ENCODE peak calls at places on chromosomes 13 and 19, in ten cellular contexts. One of them, this sample, is unnamed.

GRCh38 chr19:41452584-41453275 is 9.8 kb downstream of the ERICH4 start:
- DNase-seq in substantia nigra: no peak
- DNase-seq in stimulated activated CD8-positive, alpha-beta memory T cell treated with anti-CD3 and anti-CD28 coated beads, Interleukin-15, amount 100 ng/mL, for 4 hours: no peak
- DNase-seq in activated naive CD4-positive, alpha-beta T cell treated with anti-CD3 and anti-CD28 coated beads, Interleukin-2, amount 50 U/mL, for 72 hours: no peak
- DNase-seq in GDM1: no peak
- DNase-seq in heart left ventricle: no peak
- DNase-seq in stimulated activated CD4-positive, alpha-beta T cell treated with anti-CD3 and anti-CD28 coated beads, Interleukin-2, amount 100 ng/mL, for 48 hours: no peak
- DNase-seq in effector memory CD8-positive, alpha-beta T cell: no peak
- DNase-seq in AG04449: no peak
- DNase-seq in COR-L47: no peak
- DNase-seq in this sample: no peak

GRCh38 chr19:17686027-17686511 is 2.1 kb downstream of the UNC13A start:
- DNase-seq in activated naive CD4-positive, alpha-beta T cell treated with anti-CD3 and anti-CD28 coated beads, Interleukin-2, amount 50 U/mL, for 72 hours: no peak
- DNase-seq in stimulated activated CD4-positive, alpha-beta T cell treated with anti-CD3 and anti-CD28 coated beads, Interleukin-2, amount 100 ng/mL, for 48 hours: no peak
- DNase-seq in effector memory CD8-positive, alpha-beta T cell: no peak
- DNase-seq in COR-L47: no peak
- DNase-seq in stimulated activated CD8-positive, alpha-beta memory T cell treated with anti-CD3 and anti-CD28 coated beads, Interleukin-15, amount 100 ng/mL, for 4 hours: no peak
- DNase-seq in substantia nigra: no peak
- DNase-seq in GDM1: no peak
- DNase-seq in heart left ventricle: no peak
- DNase-seq in AG04449: no peak
- DNase-seq in this sample: no peak

GRCh38 chr19:24166055-24166454 is 79.1 kb downstream of the ZNF254 start:
- DNase-seq in stimulated activated CD8-positive, alpha-beta memory T cell treated with anti-CD3 and anti-CD28 coated beads, Interleukin-15, amount 100 ng/mL, for 4 hours: no peak
- DNase-seq in COR-L47: no peak
- DNase-seq in effector memory CD8-positive, alpha-beta T cell: no peak
- DNase-seq in stimulated activated CD4-positive, alpha-beta T cell treated with anti-CD3 and anti-CD28 coated beads, Interleukin-2, amount 100 ng/mL, for 48 hours: no peak
- DNase-seq in AG04449: no peak
- DNase-seq in heart left ventricle: no peak
- DNase-seq in substantia nigra: no peak
- DNase-seq in activated naive CD4-positive, alpha-beta T cell treated with anti-CD3 and anti-CD28 coated beads, Interleukin-2, amount 50 U/mL, for 72 hours: no peak
- DNase-seq in GDM1: no peak
- DNase-seq in this sample: no peak

GRCh38 chr19:51687791-51688664 is 5.1 kb upstream of the SPACA6 start:
- DNase-seq in heart left ventricle: peak
- DNase-seq in AG04449: no peak
- DNase-seq in stimulated activated CD4-positive, alpha-beta T cell treated with anti-CD3 and anti-CD28 coated beads, Interleukin-2, amount 100 ng/mL, for 48 hours: no peak
- DNase-seq in effector memory CD8-positive, alpha-beta T cell: no peak
- DNase-seq in COR-L47: no peak
- DNase-seq in stimulated activated CD8-positive, alpha-beta memory T cell treated with anti-CD3 and anti-CD28 coated beads, Interleukin-15, amount 100 ng/mL, for 4 hours: no peak
- DNase-seq in substantia nigra: peak
- DNase-seq in activated naive CD4-positive, alpha-beta T cell treated with anti-CD3 and anti-CD28 coated beads, Interleukin-2, amount 50 U/mL, for 72 hours: no peak
- DNase-seq in GDM1: no peak
- DNase-seq in this sample: no peak

GRCh38 chr19:29499261-29499920 is 26.4 kb upstream of the VSTM2B start:
- DNase-seq in effector memory CD8-positive, alpha-beta T cell: no peak
- DNase-seq in stimulated activated CD4-positive, alpha-beta T cell treated with anti-CD3 and anti-CD28 coated beads, Interleukin-2, amount 100 ng/mL, for 48 hours: no peak
- DNase-seq in stimulated activated CD8-positive, alpha-beta memory T cell treated with anti-CD3 and anti-CD28 coated beads, Interleukin-15, amount 100 ng/mL, for 4 hours: no peak
- DNase-seq in substantia nigra: no peak
- DNase-seq in heart left ventricle: no peak
- DNase-seq in COR-L47: no peak
- DNase-seq in activated naive CD4-positive, alpha-beta T cell treated with anti-CD3 and anti-CD28 coated beads, Interleukin-2, amount 50 U/mL, for 72 hours: no peak
- DNase-seq in AG04449: no peak
- DNase-seq in GDM1: no peak
- DNase-seq in this sample: no peak

GRCh38 chr19:41366089-41366488 is 2.1 kb upstream of the B9D2 start:
- DNase-seq in substantia nigra: no peak
- DNase-seq in effector memory CD8-positive, alpha-beta T cell: no peak
- DNase-seq in AG04449: no peak
- DNase-seq in COR-L47: no peak
- DNase-seq in activated naive CD4-positive, alpha-beta T cell treated with anti-CD3 and anti-CD28 coated beads, Interleukin-2, amount 50 U/mL, for 72 hours: no peak
- DNase-seq in stimulated activated CD4-positive, alpha-beta T cell treated with anti-CD3 and anti-CD28 coated beads, Interleukin-2, amount 100 ng/mL, for 48 hours: no peak
- DNase-seq in stimulated activated CD8-positive, alpha-beta memory T cell treated with anti-CD3 and anti-CD28 coated beads, Interleukin-15, amount 100 ng/mL, for 4 hours: no peak
- DNase-seq in GDM1: no peak
- DNase-seq in heart left ventricle: no peak
- DNase-seq in this sample: no peak

GRCh38 chr19:10979950-10980349 is 19.1 kb downstream of the SMARCA4 start:
- DNase-seq in GDM1: peak
- DNase-seq in effector memory CD8-positive, alpha-beta T cell: no peak
- DNase-seq in stimulated activated CD8-positive, alpha-beta memory T cell treated with anti-CD3 and anti-CD28 coated beads, Interleukin-15, amount 100 ng/mL, for 4 hours: no peak
- DNase-seq in activated naive CD4-positive, alpha-beta T cell treated with anti-CD3 and anti-CD28 coated beads, Interleukin-2, amount 50 U/mL, for 72 hours: no peak
- DNase-seq in substantia nigra: no peak
- DNase-seq in AG04449: no peak
- DNase-seq in heart left ventricle: no peak
- DNase-seq in COR-L47: no peak
- DNase-seq in stimulated activated CD4-positive, alpha-beta T cell treated with anti-CD3 and anti-CD28 coated beads, Interleukin-2, amount 100 ng/mL, for 48 hours: no peak
- DNase-seq in this sample: no peak

GRCh38 chr19:49339364-49340068 is 4.3 kb downstream of the CD37 start:
- DNase-seq in effector memory CD8-positive, alpha-beta T cell: no peak
- DNase-seq in COR-L47: no peak
- DNase-seq in activated naive CD4-positive, alpha-beta T cell treated with anti-CD3 and anti-CD28 coated beads, Interleukin-2, amount 50 U/mL, for 72 hours: no peak
- DNase-seq in stimulated activated CD8-positive, alpha-beta memory T cell treated with anti-CD3 and anti-CD28 coated beads, Interleukin-15, amount 100 ng/mL, for 4 hours: no peak
- DNase-seq in substantia nigra: peak
- DNase-seq in GDM1: no peak
- DNase-seq in heart left ventricle: peak
- DNase-seq in AG04449: no peak
- DNase-seq in stimulated activated CD4-positive, alpha-beta T cell treated with anti-CD3 and anti-CD28 coated beads, Interleukin-2, amount 100 ng/mL, for 48 hours: no peak
- DNase-seq in this sample: peak

GRCh38 chr13:53200075-53200474 is 171.5 kb downstream of the OLFM4 start:
- DNase-seq in GDM1: no peak
- DNase-seq in heart left ventricle: no peak
- DNase-seq in COR-L47: no peak
- DNase-seq in stimulated activated CD8-positive, alpha-beta memory T cell treated with anti-CD3 and anti-CD28 coated beads, Interleukin-15, amount 100 ng/mL, for 4 hours: no peak
- DNase-seq in AG04449: no peak
- DNase-seq in effector memory CD8-positive, alpha-beta T cell: no peak
- DNase-seq in stimulated activated CD4-positive, alpha-beta T cell treated with anti-CD3 and anti-CD28 coated beads, Interleukin-2, amount 100 ng/mL, for 48 hours: no peak
- DNase-seq in substantia nigra: no peak
- DNase-seq in activated naive CD4-positive, alpha-beta T cell treated with anti-CD3 and anti-CD28 coated beads, Interleukin-2, amount 50 U/mL, for 72 hours: no peak
- DNase-seq in this sample: no peak

This sample was measured in cardiac septum.